ENCODE peak calls at places on chromosomes 13 and 19, in four cellular contexts. R is SK-N-SH, N is H1, I is K562. Q is an unnamed sample.

GRCh38 chr19:29255912-29256311 is 43.0 kb upstream of the UQCRFS1 start:
- DNase-seq in N (no peak), I (no peak), R (no peak), Q (no peak)

GRCh38 chr13:32903720-32904119 is 112.5 kb upstream of the KL start:
- DNase-seq in N (no peak), I (no peak), R (no peak), Q (no peak)

GRCh38 chr19:14091086-14091884 is 734 bp upstream of the SAMD1 start:
- DNase-seq in I (peak), N (peak), R (peak), Q (peak)

GRCh38 chr19:5186293-5187050 is 154.1 kb downstream of the PTPRS start:
- DNase-seq in N (no peak), R (no peak), I (no peak), Q (no peak)

GRCh38 chr13:48808689-48809088 is 155.0 kb downstream of the CYSLTR2 start:
- DNase-seq in I (peak), R (no peak), N (no peak), Q (no peak)

GRCh38 chr19:55494172-55494761 is 6.0 kb downstream of the SSC5D start:
- DNase-seq in I (peak), R (no peak), N (no peak), Q (no peak)

GRCh38 chr13:77494226-77494625 is 41.3 kb upstream of the SCEL start:
- DNase-seq in I (no peak), R (no peak), N (no peak), Q (no peak)

GRCh38 chr13:35722438-35723060 is 246.1 kb upstream of the MAB21L1 start:
- DNase-seq in I (no peak), R (no peak), N (no peak), Q (no peak)

GRCh38 chr19:19371056-19371455 is 34.4 kb upstream of the GATAD2A start:
- DNase-seq in I (no peak), R (no peak), N (no peak), Q (no peak)

GRCh38 chr19:21482863-21483276 is 22.5 kb upstream of the ZNF429 start:
- DNase-seq in I (peak), N (peak), R (peak), Q (peak)

GRCh38 chr19:19562665-19563347 is 24.7 kb downstream of the CILP2 start:
- DNase-seq in R (no peak), I (peak), N (peak), Q (no peak)

GRCh38 chr19:49685845-49686332 is 3.5 kb upstream of the ADM5 start:
- DNase-seq in I (no peak), R (no peak), N (no peak), Q (no peak)

GRCh38 chr13:76822691-76823267 is 63.4 kb downstream of the KCTD12 start:
- DNase-seq in N (no peak), I (no peak), R (no peak), Q (no peak)

GRCh38 chr19:14363203-14364097 is 17.8 kb upstream of the ADGRE5 start:
- DNase-seq in N (peak), R (peak), I (peak), Q (peak)

GRCh38 chr19:43625918-43626579 is 6.6 kb upstream of the ZNF428 start:
- DNase-seq in I (peak), R (peak), N (peak), Q (peak)

GRCh38 chr13:44432595-44432994 is 59.0 kb downstream of the SERP2 start:
- DNase-seq in I (no peak), N (peak), R (no peak), Q (no peak)

GRCh38 chr19:34480971-34481821 is at the start of gene WTIP:
- DNase-seq in I (no peak), R (peak), N (peak), Q (peak)

GRCh38 chr13:62643007-62643483 is 1227.4 kb upstream of the PCDH20 start:
- DNase-seq in I (no peak), R (no peak), N (no peak), Q (no peak)

GRCh38 chr19:12932392-12933286 is 872 bp downstream of the FARSA start:
- DNase-seq in R (peak), N (no peak), I (no peak), Q (no peak)

GRCh38 chr19:10346509-10346908 is 7.1 kb upstream of the ICAM3 start:
- DNase-seq in N (no peak), I (no peak), R (no peak), Q (no peak)

GRCh38 chr13:32645854-32646253 is 59.6 kb downstream of the PDS5B start:
- DNase-seq in N (no peak), R (no peak), I (no peak), Q (no peak)

GRCh38 chr19:53812335-53812734 is 11.8 kb downstream of the NLRP12 start:
- DNase-seq in I (no peak), N (peak), R (peak), Q (peak)

GRCh38 chr13:111292710-111293485 is 27.5 kb upstream of the TEX29 start:
- DNase-seq in R (no peak), I (no peak), N (no peak), Q (no peak)

GRCh38 chr13:58964048-58964447 is 1199.7 kb downstream of the DIAPH3 start:
- DNase-seq in N (no peak), R (no peak), I (no peak), Q (no peak)

GRCh38 chr13:58963321-58963720 is 1200.4 kb downstream of the DIAPH3 start:
- DNase-seq in R (no peak), I (no peak), N (no peak), Q (no peak)

GRCh38 chr13:58955546-58956385 is 1208.0 kb downstream of the DIAPH3 start:
- DNase-seq in I (no peak), R (no peak), N (no peak), Q (no peak)

GRCh38 chr13:58960909-58961308 is 1202.8 kb downstream of the DIAPH3 start:
- DNase-seq in R (peak), N (no peak), I (no peak), Q (no peak)
- TF ChIP-seq CTCF in R (peak), N (no peak), I (no peak), Q (peak)

GRCh38 chr19:32676186-32676894 is 692 bp downstream of the RGS9BP start:
- DNase-seq in R (peak), N (peak), I (no peak), Q (peak)
- TF ChIP-seq TEAD4 in R (no peak), N (no peak), I (no peak), Q (no peak)

GRCh38 chr19:40305403-40305802 is 20.3 kb upstream of the AKT2 start:
- DNase-seq in I (peak), N (peak), R (peak), Q (peak)
- TF ChIP-seq CTCF in I (peak), N (peak), R (peak), Q (peak)

GRCh38 chr13:56893843-56894242 is 246.9 kb upstream of the PRR20A start:
- DNase-seq in R (no peak), I (no peak), N (no peak), Q (no peak)
- TF ChIP-seq TEAD4 in R (no peak), I (no peak), N (no peak), Q (no peak)

DNA sequence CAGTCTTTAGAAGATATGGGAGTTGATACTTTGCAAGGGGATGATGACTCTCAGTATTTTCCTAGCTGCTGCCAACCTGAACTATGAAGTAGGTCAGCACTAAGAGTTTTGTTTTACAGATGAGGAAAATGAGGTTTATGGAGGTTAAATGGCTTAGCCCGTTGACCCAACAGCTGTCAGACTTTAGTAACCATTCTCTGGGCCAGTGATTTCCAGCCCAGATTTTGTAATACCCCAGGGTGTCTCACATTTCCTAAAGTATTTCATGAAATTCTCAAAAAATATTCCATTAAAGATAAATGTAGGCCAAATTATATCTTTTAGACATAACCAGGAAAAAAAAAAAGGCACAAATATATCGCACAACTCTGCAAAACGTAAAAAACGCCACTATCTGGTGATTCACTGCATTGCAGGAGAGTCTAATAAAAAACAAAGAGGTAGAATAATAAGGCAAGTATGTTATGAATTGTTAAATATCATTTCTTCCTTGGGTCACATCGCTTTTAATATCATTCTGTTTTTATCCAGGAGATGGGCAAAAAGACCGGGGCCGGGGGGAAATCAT is 112.5 kb downstream of the DACH1 start:
- DNase-seq in I (no peak), R (no peak), N (no peak), Q (no peak)
- TF ChIP-seq CTCF in I (no peak), R (peak), N (no peak), Q (peak)

GRCh38 chr13:41835871-41836270 is 125.0 kb downstream of the VWA8 start:
- DNase-seq in N (no peak), I (no peak), R (peak), Q (no peak)

GRCh38 chr13:41837668-41838067 is 123.2 kb downstream of the VWA8 start:
- DNase-seq in R (no peak), I (no peak), N (no peak), Q (no peak)

GRCh38 chr13:41833201-41833600 is 127.7 kb downstream of the VWA8 start:
- DNase-seq in I (no peak), R (no peak), N (no peak), Q (no peak)

GRCh38 chr13:41833851-41834250 is 127.1 kb downstream of the VWA8 start:
- DNase-seq in R (no peak), I (no peak), N (no peak), Q (no peak)
- TF ChIP-seq TEAD4 in R (no peak), I (no peak), N (no peak), Q (no peak)

GRCh38 chr13:45737571-45738002 is 35.5 kb downstream of the CBY2 start:
- DNase-seq in N (peak), I (peak), R (no peak), Q (peak)
- TF ChIP-seq CTCF in N (peak), I (peak), R (peak), Q (peak)

GRCh38 chr13:51821666-51822065 is 17.7 kb upstream of the DHRS12 start:
- DNase-seq in I (no peak), R (no peak), N (no peak), Q (no peak)
- TF ChIP-seq TEAD4 in I (no peak), R (no peak), N (no peak), Q (no peak)